ENCODE peak calls at places on chromosome 10, in four cellular contexts. C, O, L and S are unnamed samples. For H3K9me3, the result is how much of the 10 kb centered on the place peaks cover.

GRCh38 chr10:110337906-110338305 is 33.2 kb upstream of the SMNDC1 start:
- DNase-seq in C (peak), O (no peak), L (no peak), S (no peak)

GRCh38 chr10:97048649-97049427 is 136.9 kb downstream of the SLIT1 start:
- DNase-seq in C (no peak), O (no peak), L (no peak), S (no peak)

GRCh38 chr10:70682920-70683600 is 10.8 kb downstream of the ADAMTS14 start:
- DNase-seq in C (no peak), O (no peak), L (no peak), S (no peak)

GRCh38 chr10:104327745-104328635 is 10.3 kb downstream of the ITPRIP start:
- DNase-seq in C (peak), O (peak), L (peak), S (peak)

GRCh38 chr10:71137701-71138100 is 74.7 kb upstream of the UNC5B start:
- DNase-seq in C (peak), O (no peak), L (no peak), S (no peak)

GRCh38 chr10:49173201-49173772 is 14.9 kb downstream of the TMEM273 start:
- DNase-seq in C (peak), O (no peak), L (no peak), S (no peak)

GRCh38 chr10:120514035-120514620 is 57.1 kb downstream of the PLPP4 start:
- DNase-seq in C (no peak), O (no peak), L (no peak), S (no peak)

GRCh38 chr10:28677889-28678686 is 767 bp downstream of the BAMBI start:
- DNase-seq in C (no peak), O (peak), L (no peak), S (peak)

GRCh38 chr10:73742454-73742734 is 1.8 kb upstream of the SEC24C start:
- DNase-seq in C (no peak), O (no peak), L (no peak), S (no peak)

GRCh38 chr10:17578603-17579002 is 38.6 kb downstream of the HACD1 start:
- DNase-seq in C (no peak), O (no peak), L (no peak), S (no peak)
- H3K9me3 ChIP-seq in C (under half), O (under half), L (under half), S (under half)

DNA sequence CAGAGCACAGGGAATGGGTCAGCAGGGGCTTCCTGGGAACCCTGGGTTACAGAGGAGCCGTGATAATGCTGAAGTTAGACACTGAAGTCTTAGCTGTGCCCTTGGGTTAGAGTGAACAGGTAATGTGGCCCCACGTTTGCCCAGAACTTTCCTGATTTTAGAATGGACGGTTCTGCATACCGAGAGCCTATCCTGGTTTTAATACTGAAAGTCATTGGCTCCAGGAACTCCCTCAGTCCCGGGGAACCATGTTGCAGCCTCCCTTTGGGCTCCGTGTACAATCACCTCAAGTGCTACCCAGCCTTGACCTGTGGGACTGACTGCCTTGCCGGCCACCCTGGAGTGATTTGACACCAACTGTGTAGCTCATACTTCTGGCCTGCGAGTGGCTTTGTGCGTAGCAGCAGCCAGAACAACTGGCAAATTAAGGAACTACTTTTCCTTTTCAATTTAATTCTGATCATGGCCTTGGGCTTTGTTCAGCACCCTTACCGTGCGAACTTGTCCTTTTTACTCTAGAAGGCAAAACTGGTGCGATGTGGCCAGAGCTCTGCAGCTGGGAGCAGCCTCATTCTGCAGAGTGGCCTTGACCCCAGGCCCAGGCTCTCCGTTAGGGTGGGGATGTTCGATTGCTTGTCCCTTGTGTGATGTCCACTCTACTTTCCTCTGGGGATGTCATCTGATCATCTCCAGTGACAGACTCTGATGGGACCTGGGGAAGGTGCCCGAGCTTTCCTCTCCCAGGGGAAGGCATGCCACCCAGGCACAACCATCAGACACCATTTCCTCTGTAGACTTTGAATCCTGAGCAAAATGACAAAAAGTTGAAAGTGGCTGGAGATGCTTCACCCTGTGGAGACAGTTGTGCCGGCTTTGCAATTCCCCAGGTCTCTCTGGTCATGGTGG is 265.9 kb downstream of the GLRX3 start:
- DNase-seq in C (no peak), O (peak), L (no peak), S (no peak)
- TF ChIP-seq POLR2A in C (no peak), O (no peak), L (no peak), S (no peak)

GRCh38 chr10:43640603-43641002 is 8.1 kb downstream of the ZNF32 start:
- DNase-seq in C (no peak), O (no peak), L (no peak), S (no peak)
- H3K9me3 ChIP-seq in C (under half), O (under half), L (under half), S (half or more)

DNA sequence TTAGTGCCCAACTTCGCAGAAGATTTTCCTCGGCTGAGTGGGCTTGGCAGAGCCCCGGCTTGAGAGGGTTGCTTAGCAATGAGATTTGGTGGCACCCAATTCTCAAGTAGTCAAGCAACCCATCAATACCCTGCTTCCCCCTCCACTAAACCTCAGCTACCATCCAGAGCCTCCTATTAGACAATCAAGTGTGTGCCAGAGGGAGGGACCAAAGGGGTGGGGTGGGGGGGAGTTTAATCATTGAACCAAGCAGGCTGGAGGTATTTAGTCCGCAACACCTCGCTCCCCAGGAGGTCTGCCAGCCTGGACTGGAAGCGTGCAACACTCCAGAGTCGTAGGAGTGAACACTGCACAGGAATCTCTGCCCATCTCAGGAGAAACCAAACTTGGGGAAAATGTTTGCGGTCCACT is at the start of gene HKDC1:
- DNase-seq in C (no peak), O (peak), L (no peak), S (peak)
- TF ChIP-seq POLR2A in C (no peak), O (peak), L (no peak), S (no peak)

DNA sequence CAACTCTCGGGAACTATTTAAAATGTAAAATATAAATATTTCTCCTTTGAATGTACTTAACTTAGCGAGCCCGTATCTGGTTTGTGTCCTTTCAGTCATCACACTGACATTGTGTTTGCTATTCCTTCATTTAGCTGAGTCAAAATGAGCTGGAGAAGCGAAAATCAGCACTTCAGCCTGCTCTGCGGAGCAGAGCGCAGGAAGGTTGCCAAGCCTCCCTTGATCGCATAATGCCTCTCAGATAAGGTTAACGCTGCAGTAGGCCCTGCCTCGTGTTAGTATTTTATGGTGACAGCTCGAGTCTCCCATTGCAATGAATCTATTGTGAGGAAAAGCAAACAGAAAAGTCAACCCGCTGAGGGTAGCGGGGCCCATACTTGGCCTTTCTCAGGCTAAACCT is 80.0 kb upstream of the CACNB2 start:
- DNase-seq in C (peak), O (no peak), L (peak), S (no peak)
- H3K9me3 ChIP-seq in C (under half), O (under half), L (under half), S (under half)